ENCODE peak calls at places on chromosomes 16 and 17, in seven cellular contexts. G is ELR, J is amniotic epithelial cell, Z is Caki2, H is T-helper 9 cell, B is dermis microvascular lymphatic vessel endothelial cell, F is GM04504. K is an unnamed sample.
A peak's percentile ranks its signal among the peaks of the same experiment; 100 is the strongest.

GRCh38 chr16:54073356-54073755 is 213.2 kb downstream of the IRX3 start:
- DNase-seq in G (no peak), J (no peak), Z (no peak), H (no peak), B (no peak), F (no peak), K (no peak)

GRCh38 chr17:58308173-58308984 is 20.2 kb downstream of the TSPOAP1 start:
- DNase-seq in G (peak; percentile 33), J (no peak), Z (no peak), H (no peak), B (no peak), F (no peak), K (no peak)

GRCh38 chr16:29745126-29745852 is 501 bp downstream of the C16orf54 start:
- DNase-seq in G (no peak), J (no peak), Z (no peak), H (peak; percentile 25), B (no peak), F (no peak), K (no peak)

GRCh38 chr17:8964801-8965393 is 610 bp downstream of the PIK3R5 start:
- DNase-seq in G (no peak), J (no peak), Z (no peak), H (no peak), B (no peak), F (no peak), K (no peak)

GRCh38 chr17:75783803-75784472 is 668 bp upstream of the UNK start:
- DNase-seq in G (no peak), J (no peak), Z (no peak), H (peak; percentile 14), B (no peak), F (no peak), K (no peak)

GRCh38 chr16:709651-710499 is 4.3 kb upstream of the FBXL16 start:
- DNase-seq in G (peak; percentile 75), J (peak; percentile 78), Z (peak; percentile 95), H (no peak), B (no peak), F (no peak), K (peak; percentile 90)

GRCh38 chr16:87541004-87541881 is 48.4 kb upstream of the ZCCHC14 start:
- DNase-seq in G (peak; percentile 55), J (peak; percentile 41), Z (no peak), H (no peak), B (no peak), F (no peak), K (peak; percentile 55)

GRCh38 chr16:8676737-8677375 is 2.4 kb downstream of the ABAT start:
- DNase-seq in G (no peak), J (no peak), Z (no peak), H (no peak), B (no peak), F (no peak), K (no peak)

GRCh38 chr16:14389359-14389758 is 240.7 kb downstream of the PARN start:
- DNase-seq in G (no peak), J (no peak), Z (no peak), H (no peak), B (no peak), F (no peak), K (no peak)

GRCh38 chr17:80101946-80102706 is 745 bp downstream of the GAA start:
- DNase-seq in G (peak; percentile 55), J (peak; percentile 47), Z (no peak), H (no peak), B (no peak), F (no peak), K (no peak)

GRCh38 chr17:74051348-74051747 is 152.1 kb upstream of the RPL38 start:
- DNase-seq in G (no peak), J (no peak), Z (no peak), H (no peak), B (no peak), F (no peak), K (no peak)

GRCh38 chr16:66858740-66859396 is 14.7 kb downstream of the CA7 start:
- DNase-seq in G (peak; percentile 55), J (peak; percentile 24), Z (peak; percentile 42), H (no peak), B (peak; percentile 69), F (peak; percentile 43), K (no peak)

GRCh38 chr17:82212331-82213250 is at the start of gene CCDC57:
- DNase-seq in G (peak; percentile 89), J (peak; percentile 74), Z (peak; percentile 66), H (no peak), B (no peak), F (peak; percentile 62), K (peak; percentile 47)

GRCh38 chr16:2146739-2147138 is 1.7 kb upstream of the RAB26 start:
- DNase-seq in G (no peak), J (no peak), Z (no peak), H (no peak), B (no peak), F (no peak), K (no peak)

GRCh38 chr17:1087381-1088241 is 90.7 kb downstream of the TIMM22 start:
- DNase-seq in G (peak; percentile 30), J (peak; percentile 42), Z (peak; percentile 83), H (no peak), B (peak; percentile 56), F (no peak), K (no peak)

GRCh38 chr17:75985986-75986385 is 6.9 kb downstream of the TEN1 start:
- DNase-seq in G (no peak), J (no peak), Z (no peak), H (no peak), B (no peak), F (no peak), K (no peak)

GRCh38 chr16:64715624-64716023 is 406.2 kb downstream of the CDH11 start:
- DNase-seq in G (no peak), J (no peak), Z (no peak), H (no peak), B (no peak), F (no peak), K (no peak)

GRCh38 chr17:2337811-2338657 is 733 bp downstream of the SGSM2 start:
- DNase-seq in G (peak; percentile 71), J (peak; percentile 51), Z (peak; percentile 54), H (peak; percentile 53), B (no peak), F (no peak), K (peak; percentile 60)

GRCh38 chr16:67296422-67296821 is 17.1 kb downstream of the PLEKHG4 start:
- DNase-seq in G (peak; percentile 76), J (peak; percentile 38), Z (peak; percentile 67), H (no peak), B (no peak), F (peak; percentile 66), K (no peak)

GRCh38 chr17:47265983-47266541 is 12.4 kb downstream of the ITGB3 start:
- DNase-seq in G (peak; percentile 88), J (peak; percentile 44), Z (peak; percentile 85), H (no peak), B (peak; percentile 94), F (no peak), K (no peak)

GRCh38 chr17:38451840-38452529 is 23.7 kb downstream of the ARHGAP23 start:
- DNase-seq in G (peak; percentile 96), J (peak; percentile 95), Z (no peak), H (no peak), B (peak; percentile 80), F (peak; percentile 89), K (peak; percentile 54)

GRCh38 chr17:13362341-13363122 is 239.2 kb downstream of the HS3ST3A1 start:
- DNase-seq in G (peak; percentile 84), J (peak; percentile 8), Z (peak; percentile 49), H (no peak), B (no peak), F (peak; percentile 38), K (no peak)

GRCh38 chr17:11384131-11384530 is 143.1 kb downstream of the SHISA6 start:
- DNase-seq in G (no peak), J (no peak), Z (no peak), H (no peak), B (no peak), F (no peak), K (no peak)

GRCh38 chr16:57985204-57986121 is 14.5 kb upstream of the CNGB1 start:
- DNase-seq in G (peak; percentile 28), J (no peak), Z (no peak), H (no peak), B (no peak), F (no peak), K (no peak)

GRCh38 chr17:45867702-45868101 is 23.0 kb downstream of the SPPL2C start:
- DNase-seq in G (no peak), J (no peak), Z (no peak), H (no peak), B (no peak), F (no peak), K (no peak)

GRCh38 chr16:426115-426905 is 861 bp downstream of the RAB11FIP3 start:
- DNase-seq in G (peak; percentile 38), J (no peak), Z (no peak), H (no peak), B (no peak), F (no peak), K (no peak)

GRCh38 chr17:65772989-65773388 is 211.5 kb upstream of the AXIN2 start:
- DNase-seq in G (no peak), J (no peak), Z (no peak), H (no peak), B (no peak), F (no peak), K (no peak)

GRCh38 chr17:73455050-73455687 is 143.4 kb upstream of the CDC42EP4 start:
- DNase-seq in G (no peak), J (no peak), Z (no peak), H (no peak), B (no peak), F (no peak), K (no peak)

K was measured in occipital lobe.